ENCODE peak calls at places on chromosomes 12 and 14, in five cellular contexts. D is AG04450, L is Peyer's patch, A is A549, S is neuronal stem cell. H is an unnamed sample.

GRCh38 chr12:47757840-47758583 is 668 bp downstream of the RAPGEF3 start:
- DNase-seq in L (no peak), A (no peak), S (no peak), D (no peak), H (no peak)

GRCh38 chr14:55354500-55354899 is 57.1 kb downstream of the ATG14 start:
- DNase-seq in D (no peak), A (peak), S (peak), L (peak), H (no peak)

GRCh38 chr12:33771889-33772288 is 250.4 kb upstream of the ALG10 start:
- DNase-seq in S (no peak), L (no peak), A (no peak), D (no peak), H (no peak)

GRCh38 chr12:57476993-57477709 is 2.5 kb downstream of the ARHGAP9 start:
- DNase-seq in A (no peak), S (no peak), L (peak), D (no peak), H (no peak)

GRCh38 chr14:32068708-32069107 is 8.4 kb upstream of the ARHGAP5 start:
- DNase-seq in D (no peak), S (no peak), L (no peak), A (no peak), H (no peak)

GRCh38 chr14:64673748-64674147 is 30.5 kb upstream of the PLEKHG3 start:
- DNase-seq in S (no peak), D (no peak), A (no peak), L (no peak), H (peak)

GRCh38 chr14:28756896-28757570 is 9.6 kb upstream of the FOXG1 start:
- DNase-seq in D (no peak), L (no peak), S (no peak), A (peak), H (no peak)

GRCh38 chr12:58596381-58596780 is 323.9 kb downstream of the LRIG3 start:
- DNase-seq in S (no peak), A (no peak), D (no peak), L (no peak), H (peak)

GRCh38 chr14:64700894-64701293 is 3.3 kb upstream of the PLEKHG3 start:
- DNase-seq in L (no peak), S (no peak), A (no peak), D (no peak), H (no peak)

GRCh38 chr14:90561031-90561430 is 164.2 kb downstream of the CALM1 start:
- DNase-seq in A (no peak), S (no peak), L (no peak), D (no peak), H (no peak)

GRCh38 chr14:91985521-91986255 is 38.2 kb upstream of the FBLN5 start:
- DNase-seq in L (no peak), D (no peak), S (no peak), A (no peak), H (no peak)

GRCh38 chr14:76961631-76962302 is 66.7 kb downstream of the IRF2BPL start:
- DNase-seq in S (peak), L (peak), A (peak), D (peak), H (peak)

GRCh38 chr14:21102472-21103164 is 1.8 kb downstream of the TMEM253 start:
- DNase-seq in S (no peak), L (no peak), A (no peak), D (no peak), H (no peak)

GRCh38 chr12:27614866-27615265 is 81.4 kb upstream of the REP15 start:
- DNase-seq in D (no peak), L (no peak), A (no peak), S (no peak), H (no peak)

GRCh38 chr14:59850458-59850857 is 20.1 kb downstream of the RTN1 start:
- DNase-seq in L (no peak), D (no peak), S (no peak), A (no peak), H (no peak)

GRCh38 chr12:132675753-132676152 is 11.4 kb downstream of the POLE start:
- DNase-seq in A (no peak), S (no peak), D (no peak), L (peak), H (no peak)

GRCh38 chr12:119614705-119615104 is 21.1 kb downstream of the TMEM233 start:
- DNase-seq in L (no peak), S (no peak), A (no peak), D (no peak), H (no peak)

GRCh38 chr14:70753518-70753953 is 55.8 kb downstream of the MAP3K9 start:
- DNase-seq in D (no peak), S (no peak), L (no peak), A (peak), H (no peak)

GRCh38 chr14:68380304-68380840 is 412.5 kb downstream of the ZFP36L1 start:
- DNase-seq in L (no peak), S (no peak), A (no peak), D (no peak), H (no peak)

GRCh38 chr12:71682466-71682865 is 3.4 kb upstream of the TMEM19 start:
- DNase-seq in L (no peak), A (peak), S (no peak), D (no peak), H (no peak)

GRCh38 chr12:71685961-71686657 is at the start of gene TMEM19:
- DNase-seq in S (peak), A (peak), L (peak), D (peak), H (no peak)

GRCh38 chr12:71683633-71684032 is 2.2 kb upstream of the TMEM19 start:
- DNase-seq in L (no peak), D (no peak), S (no peak), A (no peak), H (no peak)

GRCh38 chr12:71685312-71685906 is 473 bp upstream of the TMEM19 start:
- DNase-seq in S (no peak), L (no peak), A (no peak), D (no peak), H (no peak)

DNA sequence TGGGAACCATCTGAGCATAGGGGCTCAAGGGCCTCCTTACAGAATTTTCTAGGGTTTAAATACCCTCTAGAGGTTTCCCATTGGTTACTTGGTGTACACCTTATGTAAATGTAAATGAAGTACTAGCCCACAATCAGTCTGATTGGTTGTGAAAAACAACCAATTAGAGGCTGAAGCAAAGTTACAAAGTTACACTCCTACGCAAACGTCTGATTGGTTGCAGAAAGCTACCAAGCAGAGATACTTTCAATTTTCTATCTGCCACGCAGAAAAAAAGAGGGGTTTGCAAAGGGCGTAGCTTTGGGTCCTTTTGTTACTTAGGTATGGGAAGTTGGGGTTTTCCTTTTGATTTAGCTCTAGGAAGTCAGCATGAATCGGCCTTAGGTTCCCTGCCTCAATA is 1.8 kb upstream of the TMEM19 start:
- DNase-seq in S (no peak), A (no peak), D (no peak), L (no peak), H (no peak)
- H3K27ac ChIP-seq in S (no peak), A (no peak), D (no peak), L (no peak), H (peak)

DNA sequence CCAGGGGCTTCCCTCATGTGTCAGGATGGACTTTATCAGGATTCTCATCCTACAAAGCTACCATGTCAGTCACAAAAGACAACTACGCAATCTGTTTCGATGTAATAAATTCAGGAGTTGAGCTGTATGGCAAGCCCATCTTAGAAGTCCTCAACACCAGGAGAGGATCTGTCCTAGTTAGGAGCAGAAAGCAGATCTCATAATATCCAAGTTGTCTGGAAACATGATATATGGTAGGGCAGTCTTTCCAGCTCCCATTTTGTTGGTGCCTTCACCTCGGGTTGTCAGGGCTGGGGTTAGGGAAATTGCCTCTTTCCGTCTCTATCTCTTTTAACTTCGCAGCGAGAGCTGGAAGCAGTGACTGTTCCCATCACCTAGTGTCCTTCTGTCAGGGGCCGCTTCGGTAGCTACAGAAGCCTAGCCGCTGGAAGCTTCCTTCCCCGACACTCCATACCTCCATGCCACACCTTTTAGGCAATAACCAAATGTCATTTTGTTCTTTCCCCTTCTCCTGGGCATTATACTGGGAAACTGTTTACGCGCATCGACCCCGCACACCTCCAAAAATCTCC is 1.4 kb downstream of the NIN start:
- DNase-seq in L (no peak), D (no peak), A (no peak), S (no peak), H (no peak)
- H3K27ac ChIP-seq in L (peak), D (no peak), A (no peak), S (peak), H (no peak)

GRCh38 chr12:21676781-21677180 is 19.1 kb upstream of the LDHB start:
- DNase-seq in L (no peak), D (no peak), A (no peak), S (no peak), H (no peak)
- H3K27ac ChIP-seq in L (no peak), D (no peak), A (no peak), S (no peak), H (no peak)

DNA sequence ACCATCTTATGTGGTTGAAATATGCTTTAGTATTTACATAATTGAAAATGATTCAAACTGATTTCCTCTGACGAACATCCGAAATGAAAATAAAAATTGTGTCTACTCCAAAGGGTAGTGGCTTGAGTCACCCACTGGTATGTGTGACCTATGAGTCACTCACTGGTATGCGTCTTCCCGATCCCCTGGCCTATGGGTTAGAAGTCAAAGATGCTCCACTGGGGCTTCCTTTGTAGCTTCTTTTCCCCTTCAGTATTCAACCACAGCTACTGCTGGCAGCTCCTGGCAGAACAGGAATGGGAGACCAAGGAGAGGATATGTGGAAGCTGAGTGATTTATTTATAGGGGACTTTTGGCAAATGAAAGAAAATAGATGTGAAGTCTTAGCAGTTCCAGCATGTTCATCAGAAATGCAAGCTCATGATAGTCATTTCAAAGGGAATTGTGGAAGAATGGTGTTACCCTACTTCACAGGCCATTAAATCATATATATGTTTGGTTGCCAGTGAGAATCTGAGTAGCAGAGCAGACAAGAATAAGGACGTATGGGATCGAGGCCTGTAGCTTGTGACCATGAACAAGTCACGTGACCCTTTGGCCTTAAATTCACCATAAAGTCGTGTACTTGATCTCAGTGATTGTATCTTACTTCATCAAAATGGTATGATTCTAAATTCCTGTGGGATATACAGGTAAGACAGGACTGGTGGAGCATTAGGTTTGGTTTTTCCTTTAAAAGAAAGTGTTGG is 108.3 kb downstream of the CRADD start:
- DNase-seq in S (peak), D (no peak), A (peak), L (no peak), H (peak)
- H3K27ac ChIP-seq in S (no peak), D (peak), A (peak), L (peak), H (peak)

GRCh38 chr14:23483216-23483854 is 13.8 kb downstream of the NGDN start:
- DNase-seq in S (peak), D (no peak), A (peak), L (no peak), H (no peak)
- H3K27ac ChIP-seq in S (no peak), D (no peak), A (no peak), L (no peak), H (no peak)

GRCh38 chr12:93176610-93177126 is 201.1 kb upstream of the NUDT4 start:
- DNase-seq in S (no peak), A (no peak), L (no peak), D (no peak), H (no peak)
- H3K27ac ChIP-seq in S (no peak), A (no peak), L (peak), D (peak), H (no peak)

GRCh38 chr14:81192594-81192993 is 28.2 kb downstream of the GTF2A1 start:
- DNase-seq in L (no peak), S (no peak), D (no peak), A (no peak), H (no peak)

GRCh38 chr14:81200041-81200440 is 20.7 kb downstream of the GTF2A1 start:
- DNase-seq in A (no peak), D (no peak), L (no peak), S (no peak), H (no peak)

GRCh38 chr14:81199084-81199483 is 21.7 kb downstream of the GTF2A1 start:
- DNase-seq in L (no peak), D (no peak), A (no peak), S (no peak), H (no peak)

GRCh38 chr14:81198651-81199050 is 22.1 kb downstream of the GTF2A1 start:
- DNase-seq in D (no peak), S (no peak), A (no peak), L (no peak), H (no peak)

DNA sequence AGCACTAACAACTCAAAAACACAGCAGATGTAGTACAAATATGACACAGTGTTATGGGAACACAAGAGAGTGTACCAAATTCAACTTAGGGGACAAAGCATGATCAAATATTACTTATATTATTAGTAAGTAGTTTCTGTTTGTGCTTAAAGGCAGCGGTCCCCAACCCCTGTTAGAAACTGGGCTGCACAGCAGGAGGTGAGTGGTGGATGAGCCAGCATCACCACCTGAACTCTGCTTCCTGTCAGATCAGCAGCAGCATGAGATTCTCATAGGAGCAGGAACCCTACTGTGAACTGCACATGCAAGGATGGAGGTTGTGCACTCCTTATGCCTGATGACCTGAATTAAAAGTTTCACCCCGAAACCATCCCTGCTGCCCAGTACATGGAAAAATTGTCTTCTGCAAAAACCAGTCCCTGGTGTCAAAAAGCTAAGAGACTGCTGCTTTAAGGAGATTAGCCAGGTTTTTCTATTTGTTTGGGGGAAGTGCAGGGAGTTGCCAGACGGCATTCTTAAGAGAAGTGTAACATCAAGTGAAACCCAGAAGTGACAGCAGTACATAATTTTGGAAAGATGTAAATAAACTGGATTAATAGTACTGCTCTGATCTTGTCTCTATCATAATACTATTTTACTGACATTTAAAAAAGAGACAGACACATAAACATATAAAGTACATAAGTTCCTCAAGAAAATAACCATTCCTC is 26.7 kb downstream of the GTF2A1 start:
- DNase-seq in L (no peak), A (no peak), D (no peak), S (no peak), H (no peak)
- H3K27ac ChIP-seq in L (no peak), A (no peak), D (no peak), S (no peak), H (peak)

H was measured in epithelial cell of prostate.